ENCODE peak calls at places on chromosomes 12 and 14, in six cellular contexts. Q, Y, A, H, E and G are unnamed samples.

GRCh38 chr14:100851946-100852620 is 26.2 kb downstream of the MEG3 start:
- DNase-seq in A (no peak), H (no peak), E (no peak), Y (no peak), Q (no peak), G (no peak)

GRCh38 chr14:105486974-105487448 is 325 bp downstream of the CRIP1 start:
- DNase-seq in A (no peak), Q (no peak), H (peak; percentile 45), Y (no peak), E (no peak), G (peak; percentile 62)

GRCh38 chr12:117035287-117035686 is 63.9 kb downstream of the TESC start:
- DNase-seq in E (no peak), H (no peak), A (no peak), Y (no peak), Q (no peak), G (peak; percentile 50)

GRCh38 chr12:123601602-123602489 is at the start of gene DDX55:
- DNase-seq in Q (peak; percentile 88), E (peak; percentile 79), Y (peak; percentile 92), A (peak; percentile 83), H (peak; percentile 93), G (peak; percentile 91)

GRCh38 chr14:77113644-77114043 is 15.6 kb downstream of the CIPC start:
- DNase-seq in A (no peak), H (no peak), Y (no peak), E (no peak), Q (no peak), G (no peak)

GRCh38 chr12:3752096-3752709 is 706 bp downstream of the CRACR2A start:
- DNase-seq in Y (peak; percentile 46), Q (peak; percentile 29), H (no peak), A (peak; percentile 45), E (no peak), G (no peak)

GRCh38 chr14:103311171-103311997 is 22.7 kb upstream of the EIF5 start:
- DNase-seq in Y (no peak), Q (no peak), E (no peak), A (no peak), H (no peak), G (no peak)

GRCh38 chr12:103482365-103482764 is 13.4 kb downstream of the C12orf42 start:
- DNase-seq in H (no peak), A (no peak), Q (no peak), Y (no peak), E (no peak), G (no peak)

GRCh38 chr12:93778306-93778705 is 101.1 kb downstream of the CRADD start:
- DNase-seq in Y (peak; percentile 65), Q (no peak), H (no peak), A (peak; percentile 82), E (peak; percentile 88), G (no peak)

GRCh38 chr12:105748806-105749600 is 389.8 kb downstream of the NUAK1 start:
- DNase-seq in E (peak; percentile 74), Q (no peak), H (no peak), Y (peak; percentile 12), A (peak; percentile 86), G (no peak)

GRCh38 chr14:76337619-76338545 is 38.1 kb upstream of the ESRRB start:
- DNase-seq in Y (no peak), Q (no peak), A (no peak), H (no peak), E (no peak), G (no peak)

GRCh38 chr14:29926701-29927595 is 699 bp downstream of the PRKD1 start:
- DNase-seq in Q (peak; percentile 53), Y (peak; percentile 79), A (peak; percentile 65), E (peak; percentile 43), H (peak; percentile 69), G (peak; percentile 55)

GRCh38 chr14:27026097-27026496 is 428.3 kb upstream of the NOVA1 start:
- DNase-seq in A (no peak), Y (no peak), H (no peak), Q (no peak), E (no peak), G (no peak)

GRCh38 chr12:94416613-94417012 is 43.1 kb downstream of the CEP83 start:
- DNase-seq in E (no peak), A (no peak), Q (no peak), H (peak; percentile 9), Y (no peak), G (peak; percentile 17)

GRCh38 chr14:22532345-22533056 is 56.5 kb downstream of the DAD1 start:
- DNase-seq in H (no peak), A (no peak), Q (no peak), E (peak; percentile 49), Y (no peak), G (no peak)

GRCh38 chr14:73752297-73752992 is 38.3 kb upstream of the PNMA1 start:
- DNase-seq in Y (no peak), A (peak; percentile 80), H (peak; percentile 38), Q (peak; percentile 41), E (peak; percentile 45), G (peak; percentile 55)

GRCh38 chr14:73749706-73750105 is 35.5 kb upstream of the PNMA1 start:
- DNase-seq in H (no peak), Y (peak; percentile 6), A (no peak), Q (peak; percentile 22), E (no peak), G (no peak)

GRCh38 chr14:73750161-73750901 is 36.1 kb upstream of the PNMA1 start:
- DNase-seq in Q (peak; percentile 27), Y (no peak), E (no peak), H (no peak), A (no peak), G (no peak)

GRCh38 chr14:73753043-73753886 is 39.1 kb upstream of the PNMA1 start:
- DNase-seq in A (peak; percentile 99), E (no peak), H (no peak), Y (peak; percentile 77), Q (peak; percentile 27), G (no peak)

DNA sequence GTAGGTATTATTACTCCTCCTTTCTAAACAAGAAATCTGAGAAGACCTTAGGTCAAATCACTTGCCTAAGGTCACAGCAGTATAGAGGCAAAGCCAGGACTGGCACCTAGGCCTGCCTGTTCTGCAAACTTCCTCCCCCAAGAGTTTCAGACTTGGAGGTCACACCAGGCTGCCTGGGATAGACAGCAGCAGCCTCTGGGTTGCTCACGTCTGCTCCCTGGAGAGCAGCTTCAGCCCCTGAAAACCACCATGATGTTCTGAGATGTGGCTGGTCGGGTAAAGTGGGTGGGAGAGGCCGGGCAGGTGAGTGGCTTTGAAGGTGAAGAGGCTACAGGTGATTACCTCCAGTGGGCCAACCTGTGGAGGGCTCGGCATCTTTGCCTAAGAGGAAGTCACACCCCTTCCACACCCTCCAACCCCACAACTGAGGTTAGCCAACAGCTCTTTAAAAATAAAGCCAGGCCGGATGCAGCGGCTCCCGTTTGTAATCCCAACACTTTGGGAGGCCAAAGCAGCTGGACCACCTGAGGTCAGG is 37.0 kb upstream of the PNMA1 start:
- DNase-seq in Q (peak; percentile 20), E (no peak), H (no peak), Y (no peak), A (no peak), G (no peak)
- H4K20me1 ChIP-seq in Q (peaks cover 2% of the 10 kb centered on the region), E (peaks cover 99% of the 10 kb centered on the region), H (peaks cover 9% of the 10 kb centered on the region), Y (peaks cover 100% of the 10 kb centered on the region), A (no peaks in the 10 kb centered on the region), G (peaks cover 18% of the 10 kb centered on the region)

GRCh38 chr12:124666722-124667259 is 99.4 kb upstream of the NCOR2 start:
- DNase-seq in E (no peak), H (no peak), Q (no peak), A (no peak), Y (no peak), G (no peak)
- H4K20me1 ChIP-seq in E (no peaks in the 10 kb centered on the region), H (no peaks in the 10 kb centered on the region), Q (no peaks in the 10 kb centered on the region), A (no peaks in the 10 kb centered on the region), Y (no peaks in the 10 kb centered on the region), G (no peaks in the 10 kb centered on the region)

GRCh38 chr14:68970736-68971135 is 8.4 kb downstream of the ACTN1 start:
- DNase-seq in Q (no peak), E (no peak), Y (no peak), A (no peak), H (no peak), G (no peak)

GRCh38 chr14:68969278-68969677 is 9.8 kb downstream of the ACTN1 start:
- DNase-seq in Q (no peak), H (no peak), Y (no peak), E (no peak), A (peak; percentile 88), G (no peak)

GRCh38 chr14:68971411-68972035 is 7.6 kb downstream of the ACTN1 start:
- DNase-seq in H (no peak), Y (no peak), Q (no peak), A (no peak), E (no peak), G (no peak)

GRCh38 chr14:68968721-68969120 is 10.4 kb downstream of the ACTN1 start:
- DNase-seq in Y (no peak), Q (no peak), H (no peak), E (no peak), A (no peak), G (no peak)

DNA sequence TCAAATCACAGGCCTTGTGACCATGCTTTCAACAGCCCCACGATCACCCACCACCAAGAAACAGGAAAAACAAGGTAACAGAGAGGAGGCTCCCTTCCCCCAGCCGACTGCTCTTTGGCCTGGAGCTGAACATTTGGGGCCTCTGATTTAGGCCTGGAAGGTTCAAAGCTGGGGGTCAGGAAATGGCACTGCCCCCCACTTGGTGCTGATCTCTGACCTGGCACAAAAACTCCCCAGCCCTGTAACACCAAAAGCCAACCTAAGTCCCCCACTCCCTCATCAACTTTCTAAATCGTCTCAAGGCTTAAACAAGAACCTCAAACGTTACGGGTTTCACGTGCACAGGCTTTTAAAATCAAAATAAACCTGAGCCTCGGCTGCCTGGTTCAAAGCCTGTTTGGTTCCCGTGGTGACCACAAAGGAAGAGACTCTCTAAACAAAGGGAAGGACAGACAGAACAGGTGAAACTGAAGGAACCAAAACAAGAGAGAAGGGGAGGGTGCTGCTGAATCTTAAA is 8.9 kb downstream of the ACTN1 start:
- DNase-seq in Q (no peak), Y (no peak), A (peak; percentile 39), H (no peak), E (no peak), G (peak; percentile 73)
- H4K20me1 ChIP-seq in Q (peaks cover 3% of the 10 kb centered on the region), Y (peaks cover 8% of the 10 kb centered on the region), A (no peaks in the 10 kb centered on the region), H (peaks cover 89% of the 10 kb centered on the region), E (peaks cover 100% of the 10 kb centered on the region), G (peaks cover 87% of the 10 kb centered on the region)

GRCh38 chr14:99598774-99599173 is 5.2 kb downstream of the CCDC85C start:
- DNase-seq in H (peak; percentile 87), Q (no peak), A (peak; percentile 33), E (no peak), Y (no peak), G (no peak)

GRCh38 chr14:99602054-99602787 is 1.8 kb downstream of the CCDC85C start:
- DNase-seq in Y (peak; percentile 55), A (no peak), Q (no peak), E (peak; percentile 37), H (peak; percentile 30), G (no peak)

GRCh38 chr14:99601301-99601945 is 2.6 kb downstream of the CCDC85C start:
- DNase-seq in Y (peak; percentile 55), A (no peak), H (no peak), Q (no peak), E (peak; percentile 65), G (no peak)

GRCh38 chr14:99599440-99599839 is 4.6 kb downstream of the CCDC85C start:
- DNase-seq in A (no peak), H (no peak), Q (no peak), Y (no peak), E (no peak), G (no peak)

GRCh38 chr14:99600232-99600888 is 3.6 kb downstream of the CCDC85C start:
- DNase-seq in E (no peak), A (no peak), Q (no peak), H (no peak), Y (no peak), G (no peak)
- H4K20me1 ChIP-seq in E (peaks cover 61% of the 10 kb centered on the region), A (no peaks in the 10 kb centered on the region), Q (no peaks in the 10 kb centered on the region), H (peaks cover 81% of the 10 kb centered on the region), Y (peaks cover 25% of the 10 kb centered on the region), G (peaks cover 28% of the 10 kb centered on the region)

GRCh38 chr14:90087433-90087832 is 25.6 kb downstream of the KCNK13 start:
- DNase-seq in E (peak; percentile 58), H (no peak), A (no peak), Q (no peak), Y (no peak), G (no peak)
- H4K20me1 ChIP-seq in E (no peaks in the 10 kb centered on the region), H (no peaks in the 10 kb centered on the region), A (no peaks in the 10 kb centered on the region), Q (no peaks in the 10 kb centered on the region), Y (no peaks in the 10 kb centered on the region), G (no peaks in the 10 kb centered on the region)